ENCODE peak calls at places on chromosomes 13 and 19, in eight cellular contexts. S is NCI-H748 treated with DMSO at 0.1 percent for 48 hours; L is HuH-7; E is stimulated activated CD8-positive, alpha-beta memory T cell treated with anti-CD3 and anti-CD28 coated beads, Interleukin-15, amount 100 ng/mL, for 1 hour; F is upper lobe of left lung; R is OCI-M1; W is activated T-helper 1 cell treated with Interleukin-2 at 50 U/mL for 16 hours; P is T-helper 1 cell. Q is an unnamed sample.
A peak's percentile ranks its signal among the peaks of the same experiment; 100 is the strongest.

GRCh38 chr13:24146961-24147569 is 13.5 kb upstream of the SPATA13 start:
- DNase-seq in S (no peak), L (no peak), E (no peak), F (no peak), R (no peak), W (no peak), P (no peak), Q (no peak)

GRCh38 chr19:48752511-48753365 is at the start of gene FUT1:
- DNase-seq in S (peak; percentile 85), L (no peak), E (no peak), F (peak; percentile 92), R (no peak), W (peak; percentile 15), P (peak; percentile 18), Q (peak; percentile 91)

GRCh38 chr19:35718345-35719041 is 690 bp downstream of the KMT2B start:
- DNase-seq in S (no peak), L (peak; percentile 52), E (no peak), F (peak; percentile 35), R (peak; percentile 50), W (peak; percentile 31), P (peak; percentile 37), Q (peak; percentile 24)

GRCh38 chr13:23472189-23472588 is 38.7 kb upstream of the SACS start:
- DNase-seq in S (no peak), L (no peak), E (no peak), F (no peak), R (no peak), W (no peak), P (no peak), Q (no peak)

GRCh38 chr13:109655206-109655600 is 131.2 kb downstream of the IRS2 start:
- DNase-seq in S (no peak), L (no peak), E (no peak), F (no peak), R (no peak), W (no peak), P (no peak), Q (no peak)

GRCh38 chr19:58563034-58563573 is 4.7 kb upstream of the UBE2M start:
- DNase-seq in S (no peak), L (no peak), E (no peak), F (no peak), R (no peak), W (no peak), P (no peak), Q (no peak)

GRCh38 chr13:27463500-27463899 is 13.1 kb upstream of the MTIF3 start:
- DNase-seq in S (no peak), L (no peak), E (no peak), F (no peak), R (no peak), W (no peak), P (no peak), Q (no peak)

GRCh38 chr13:49791214-49791752 is 1.2 kb downstream of the KPNA3 start:
- DNase-seq in S (peak; percentile 40), L (peak; percentile 55), E (no peak), F (peak; percentile 54), R (peak; percentile 81), W (no peak), P (no peak), Q (peak; percentile 47)

GRCh38 chr13:114311908-114312307 is 2.4 kb upstream of the CHAMP1 start:
- DNase-seq in S (no peak), L (no peak), E (no peak), F (no peak), R (peak; percentile 24), W (no peak), P (no peak), Q (no peak)

GRCh38 chr13:113051641-113052040 is 54.0 kb upstream of the F7 start:
- DNase-seq in S (no peak), L (no peak), E (no peak), F (no peak), R (no peak), W (no peak), P (no peak), Q (no peak)

GRCh38 chr13:108322206-108322824 is 52.8 kb downstream of the TNFSF13B start:
- DNase-seq in S (peak; percentile 40), L (no peak), E (no peak), F (no peak), R (peak; percentile 81), W (no peak), P (no peak), Q (peak; percentile 59)

GRCh38 chr19:2711175-2711936 is 8.9 kb upstream of the GNG7 start:
- DNase-seq in S (no peak), L (no peak), E (no peak), F (no peak), R (no peak), W (no peak), P (no peak), Q (peak; percentile 30)

GRCh38 chr19:33868821-33869412 is 72.2 kb downstream of the KCTD15 start:
- DNase-seq in S (no peak), L (no peak), E (no peak), F (no peak), R (no peak), W (no peak), P (no peak), Q (peak; percentile 13)

GRCh38 chr19:42370068-42370520 is 20.0 kb downstream of the CNFN start:
- DNase-seq in S (no peak), L (no peak), E (no peak), F (no peak), R (no peak), W (no peak), P (no peak), Q (no peak)

GRCh38 chr13:90336507-90336906 is 1011.0 kb upstream of the MIR17HG start:
- DNase-seq in S (no peak), L (no peak), E (no peak), F (no peak), R (no peak), W (no peak), P (no peak), Q (no peak)

GRCh38 chr19:18202759-18203407 is 959 bp downstream of the RAB3A start:
- DNase-seq in S (no peak), L (no peak), E (no peak), F (no peak), R (no peak), W (no peak), P (no peak), Q (no peak)

GRCh38 chr19:34480971-34481821 is at the start of gene WTIP:
- DNase-seq in S (no peak), L (peak; percentile 85), E (no peak), F (peak; percentile 59), R (no peak), W (no peak), P (no peak), Q (peak; percentile 58)

GRCh38 chr19:55688422-55689218 is 13.6 kb downstream of the EPN1 start:
- DNase-seq in S (no peak), L (no peak), E (no peak), F (no peak), R (no peak), W (no peak), P (no peak), Q (no peak)

GRCh38 chr13:29239653-29240525 is 355.6 kb downstream of the SLC7A1 start:
- DNase-seq in S (no peak), L (no peak), E (no peak), F (no peak), R (no peak), W (no peak), P (no peak), Q (no peak)

GRCh38 chr19:32388393-32388724 is 17.2 kb upstream of the DPY19L3 start:
- DNase-seq in S (no peak), L (no peak), E (no peak), F (no peak), R (no peak), W (no peak), P (no peak), Q (no peak)

GRCh38 chr13:29771247-29771646 is 79.2 kb downstream of the UBL3 start:
- DNase-seq in S (peak; percentile 76), L (no peak), E (no peak), F (no peak), R (peak; percentile 23), W (no peak), P (no peak), Q (peak; percentile 45)

GRCh38 chr19:35229601-35230000 is 1.1 kb upstream of the FAM187B start:
- DNase-seq in S (no peak), L (no peak), E (no peak), F (no peak), R (no peak), W (no peak), P (no peak), Q (no peak)

GRCh38 chr19:45213031-45213430 is 32.2 kb downstream of the EXOC3L2 start:
- DNase-seq in S (no peak), L (no peak), E (no peak), F (no peak), R (no peak), W (no peak), P (no peak), Q (no peak)

GRCh38 chr19:46787331-46788100 is 878 bp downstream of the SLC1A5 start:
- DNase-seq in S (peak; percentile 46), L (peak; percentile 66), E (no peak), F (peak; percentile 77), R (no peak), W (no peak), P (peak; percentile 18), Q (peak; percentile 75)

GRCh38 chr13:64314286-64314685 is 2898.6 kb upstream of the PCDH20 start:
- DNase-seq in S (no peak), L (no peak), E (no peak), F (no peak), R (no peak), W (no peak), P (no peak), Q (no peak)

GRCh38 chr19:1822210-1822609 is 10.1 kb upstream of the ATP8B3 start:
- DNase-seq in S (no peak), L (no peak), E (no peak), F (no peak), R (no peak), W (no peak), P (no peak), Q (no peak)

GRCh38 chr13:20442798-20443381 is 82.8 kb downstream of the CRYL1 start:
- DNase-seq in S (no peak), L (no peak), E (no peak), F (no peak), R (no peak), W (no peak), P (no peak), Q (peak; percentile 14)